ENCODE peak calls at places on chromosomes 11 and 22, in six cellular contexts. One of them, this sample, is unnamed.

GRCh38 chr11:75450826-75451783 is 18.1 kb upstream of the KLHL35 start:
- DNase-seq in stimulated activated CD4-positive, alpha-beta T cell treated with anti-CD3 and anti-CD28 coated beads, Interleukin-15, amount 100 ng/mL, for 1 hour: no peak
- DNase-seq in LoVo: no peak
- DNase-seq in epithelial cell of esophagus: no peak
- DNase-seq in activated T-cell treated with anti-CD3 and anti-CD28 coated beads, Interleukin-2, amount 50 U/mL, for 4 hours: peak
- DNase-seq in iPS-NIHi11: peak
- DNase-seq in this sample: no peak

GRCh38 chr11:16361108-16361869 is 4.9 kb upstream of the SOX6 start:
- DNase-seq in stimulated activated CD4-positive, alpha-beta T cell treated with anti-CD3 and anti-CD28 coated beads, Interleukin-15, amount 100 ng/mL, for 1 hour: no peak
- DNase-seq in LoVo: no peak
- DNase-seq in epithelial cell of esophagus: no peak
- DNase-seq in activated T-cell treated with anti-CD3 and anti-CD28 coated beads, Interleukin-2, amount 50 U/mL, for 4 hours: no peak
- DNase-seq in iPS-NIHi11: peak
- DNase-seq in this sample: no peak

GRCh38 chr11:112630496-112630895 is 330.7 kb upstream of the NCAM1 start:
- DNase-seq in stimulated activated CD4-positive, alpha-beta T cell treated with anti-CD3 and anti-CD28 coated beads, Interleukin-15, amount 100 ng/mL, for 1 hour: no peak
- DNase-seq in LoVo: no peak
- DNase-seq in epithelial cell of esophagus: no peak
- DNase-seq in activated T-cell treated with anti-CD3 and anti-CD28 coated beads, Interleukin-2, amount 50 U/mL, for 4 hours: no peak
- DNase-seq in iPS-NIHi11: no peak
- DNase-seq in this sample: no peak

GRCh38 chr22:33271390-33272161 is 213.4 kb upstream of the SYN3 start:
- DNase-seq in stimulated activated CD4-positive, alpha-beta T cell treated with anti-CD3 and anti-CD28 coated beads, Interleukin-15, amount 100 ng/mL, for 1 hour: no peak
- DNase-seq in LoVo: no peak
- DNase-seq in epithelial cell of esophagus: no peak
- DNase-seq in activated T-cell treated with anti-CD3 and anti-CD28 coated beads, Interleukin-2, amount 50 U/mL, for 4 hours: no peak
- DNase-seq in iPS-NIHi11: no peak
- DNase-seq in this sample: no peak

GRCh38 chr11:12818333-12819015 is 144.3 kb downstream of the TEAD1 start:
- DNase-seq in stimulated activated CD4-positive, alpha-beta T cell treated with anti-CD3 and anti-CD28 coated beads, Interleukin-15, amount 100 ng/mL, for 1 hour: no peak
- DNase-seq in LoVo: no peak
- DNase-seq in epithelial cell of esophagus: peak
- DNase-seq in activated T-cell treated with anti-CD3 and anti-CD28 coated beads, Interleukin-2, amount 50 U/mL, for 4 hours: no peak
- DNase-seq in iPS-NIHi11: no peak
- DNase-seq in this sample: no peak

GRCh38 chr11:75508051-75508561 is 17.6 kb downstream of the GDPD5 start:
- DNase-seq in stimulated activated CD4-positive, alpha-beta T cell treated with anti-CD3 and anti-CD28 coated beads, Interleukin-15, amount 100 ng/mL, for 1 hour: peak
- DNase-seq in LoVo: no peak
- DNase-seq in epithelial cell of esophagus: no peak
- DNase-seq in activated T-cell treated with anti-CD3 and anti-CD28 coated beads, Interleukin-2, amount 50 U/mL, for 4 hours: peak
- DNase-seq in iPS-NIHi11: no peak
- DNase-seq in this sample: no peak

GRCh38 chr22:20130319-20130718 is 1.3 kb upstream of the ZDHHC8 start:
- DNase-seq in stimulated activated CD4-positive, alpha-beta T cell treated with anti-CD3 and anti-CD28 coated beads, Interleukin-15, amount 100 ng/mL, for 1 hour: no peak
- DNase-seq in LoVo: no peak
- DNase-seq in epithelial cell of esophagus: peak
- DNase-seq in activated T-cell treated with anti-CD3 and anti-CD28 coated beads, Interleukin-2, amount 50 U/mL, for 4 hours: no peak
- DNase-seq in iPS-NIHi11: no peak
- DNase-seq in this sample: no peak

GRCh38 chr11:131969261-131969660 is 598.8 kb downstream of the NTM start:
- DNase-seq in stimulated activated CD4-positive, alpha-beta T cell treated with anti-CD3 and anti-CD28 coated beads, Interleukin-15, amount 100 ng/mL, for 1 hour: no peak
- DNase-seq in LoVo: no peak
- DNase-seq in epithelial cell of esophagus: no peak
- DNase-seq in activated T-cell treated with anti-CD3 and anti-CD28 coated beads, Interleukin-2, amount 50 U/mL, for 4 hours: no peak
- DNase-seq in iPS-NIHi11: no peak
- DNase-seq in this sample: no peak

GRCh38 chr11:48064306-48064705 is 83.9 kb downstream of the PTPRJ start:
- DNase-seq in stimulated activated CD4-positive, alpha-beta T cell treated with anti-CD3 and anti-CD28 coated beads, Interleukin-15, amount 100 ng/mL, for 1 hour: no peak
- DNase-seq in LoVo: no peak
- DNase-seq in epithelial cell of esophagus: no peak
- DNase-seq in activated T-cell treated with anti-CD3 and anti-CD28 coated beads, Interleukin-2, amount 50 U/mL, for 4 hours: no peak
- DNase-seq in iPS-NIHi11: no peak
- DNase-seq in this sample: no peak

GRCh38 chr11:47413908-47414684 is 5.7 kb downstream of the SLC39A13 start:
- DNase-seq in stimulated activated CD4-positive, alpha-beta T cell treated with anti-CD3 and anti-CD28 coated beads, Interleukin-15, amount 100 ng/mL, for 1 hour: no peak
- DNase-seq in LoVo: no peak
- DNase-seq in epithelial cell of esophagus: no peak
- DNase-seq in activated T-cell treated with anti-CD3 and anti-CD28 coated beads, Interleukin-2, amount 50 U/mL, for 4 hours: no peak
- DNase-seq in iPS-NIHi11: no peak
- DNase-seq in this sample: no peak

GRCh38 chr11:15943418-15944197 is 412.7 kb downstream of the SOX6 start:
- DNase-seq in stimulated activated CD4-positive, alpha-beta T cell treated with anti-CD3 and anti-CD28 coated beads, Interleukin-15, amount 100 ng/mL, for 1 hour: no peak
- DNase-seq in LoVo: no peak
- DNase-seq in epithelial cell of esophagus: no peak
- DNase-seq in activated T-cell treated with anti-CD3 and anti-CD28 coated beads, Interleukin-2, amount 50 U/mL, for 4 hours: no peak
- DNase-seq in iPS-NIHi11: no peak
- DNase-seq in this sample: no peak

GRCh38 chr11:74179234-74180126 is 8.4 kb downstream of the PPME1 start:
- DNase-seq in stimulated activated CD4-positive, alpha-beta T cell treated with anti-CD3 and anti-CD28 coated beads, Interleukin-15, amount 100 ng/mL, for 1 hour: no peak
- DNase-seq in LoVo: no peak
- DNase-seq in epithelial cell of esophagus: peak
- DNase-seq in activated T-cell treated with anti-CD3 and anti-CD28 coated beads, Interleukin-2, amount 50 U/mL, for 4 hours: no peak
- DNase-seq in iPS-NIHi11: no peak
- DNase-seq in this sample: no peak

GRCh38 chr22:44269117-44269498 is 43.6 kb downstream of the SHISAL1 start:
- DNase-seq in stimulated activated CD4-positive, alpha-beta T cell treated with anti-CD3 and anti-CD28 coated beads, Interleukin-15, amount 100 ng/mL, for 1 hour: no peak
- DNase-seq in LoVo: no peak
- DNase-seq in epithelial cell of esophagus: no peak
- DNase-seq in activated T-cell treated with anti-CD3 and anti-CD28 coated beads, Interleukin-2, amount 50 U/mL, for 4 hours: no peak
- DNase-seq in iPS-NIHi11: no peak
- DNase-seq in this sample: no peak

GRCh38 chr11:116263770-116264169 is 509.0 kb downstream of the BUD13 start:
- DNase-seq in stimulated activated CD4-positive, alpha-beta T cell treated with anti-CD3 and anti-CD28 coated beads, Interleukin-15, amount 100 ng/mL, for 1 hour: no peak
- DNase-seq in LoVo: no peak
- DNase-seq in epithelial cell of esophagus: no peak
- DNase-seq in activated T-cell treated with anti-CD3 and anti-CD28 coated beads, Interleukin-2, amount 50 U/mL, for 4 hours: no peak
- DNase-seq in iPS-NIHi11: peak
- DNase-seq in this sample: no peak

GRCh38 chr11:18106688-18107087 is 806 bp upstream of the SAAL1 start:
- DNase-seq in stimulated activated CD4-positive, alpha-beta T cell treated with anti-CD3 and anti-CD28 coated beads, Interleukin-15, amount 100 ng/mL, for 1 hour: no peak
- DNase-seq in LoVo: no peak
- DNase-seq in epithelial cell of esophagus: peak
- DNase-seq in activated T-cell treated with anti-CD3 and anti-CD28 coated beads, Interleukin-2, amount 50 U/mL, for 4 hours: no peak
- DNase-seq in iPS-NIHi11: no peak
- DNase-seq in this sample: peak

GRCh38 chr11:111604392-111605009 is 2.3 kb downstream of the SIK2 start:
- DNase-seq in stimulated activated CD4-positive, alpha-beta T cell treated with anti-CD3 and anti-CD28 coated beads, Interleukin-15, amount 100 ng/mL, for 1 hour: no peak
- DNase-seq in LoVo: peak
- DNase-seq in epithelial cell of esophagus: peak
- DNase-seq in activated T-cell treated with anti-CD3 and anti-CD28 coated beads, Interleukin-2, amount 50 U/mL, for 4 hours: no peak
- DNase-seq in iPS-NIHi11: peak
- DNase-seq in this sample: no peak

GRCh38 chr11:25214535-25215176 is 717.8 kb downstream of the LUZP2 start:
- DNase-seq in stimulated activated CD4-positive, alpha-beta T cell treated with anti-CD3 and anti-CD28 coated beads, Interleukin-15, amount 100 ng/mL, for 1 hour: no peak
- DNase-seq in LoVo: no peak
- DNase-seq in epithelial cell of esophagus: no peak
- DNase-seq in activated T-cell treated with anti-CD3 and anti-CD28 coated beads, Interleukin-2, amount 50 U/mL, for 4 hours: no peak
- DNase-seq in iPS-NIHi11: no peak
- DNase-seq in this sample: no peak

GRCh38 chr11:77038029-77038824 is 4.0 kb downstream of the B3GNT6 start:
- DNase-seq in stimulated activated CD4-positive, alpha-beta T cell treated with anti-CD3 and anti-CD28 coated beads, Interleukin-15, amount 100 ng/mL, for 1 hour: no peak
- DNase-seq in LoVo: no peak
- DNase-seq in epithelial cell of esophagus: no peak
- DNase-seq in activated T-cell treated with anti-CD3 and anti-CD28 coated beads, Interleukin-2, amount 50 U/mL, for 4 hours: no peak
- DNase-seq in iPS-NIHi11: no peak
- DNase-seq in this sample: no peak

GRCh38 chr22:35854334-35854733 is 136.7 kb downstream of the APOL5 start:
- DNase-seq in stimulated activated CD4-positive, alpha-beta T cell treated with anti-CD3 and anti-CD28 coated beads, Interleukin-15, amount 100 ng/mL, for 1 hour: no peak
- DNase-seq in LoVo: no peak
- DNase-seq in epithelial cell of esophagus: no peak
- DNase-seq in activated T-cell treated with anti-CD3 and anti-CD28 coated beads, Interleukin-2, amount 50 U/mL, for 4 hours: no peak
- DNase-seq in iPS-NIHi11: no peak
- DNase-seq in this sample: no peak

GRCh38 chr11:117547188-117547831 is 219.7 kb downstream of the CEP164 start:
- DNase-seq in stimulated activated CD4-positive, alpha-beta T cell treated with anti-CD3 and anti-CD28 coated beads, Interleukin-15, amount 100 ng/mL, for 1 hour: no peak
- DNase-seq in LoVo: no peak
- DNase-seq in epithelial cell of esophagus: no peak
- DNase-seq in activated T-cell treated with anti-CD3 and anti-CD28 coated beads, Interleukin-2, amount 50 U/mL, for 4 hours: no peak
- DNase-seq in iPS-NIHi11: peak
- DNase-seq in this sample: no peak

GRCh38 chr11:116962108-116962507 is 124.7 kb upstream of the APOA1 start:
- DNase-seq in stimulated activated CD4-positive, alpha-beta T cell treated with anti-CD3 and anti-CD28 coated beads, Interleukin-15, amount 100 ng/mL, for 1 hour: no peak
- DNase-seq in LoVo: no peak
- DNase-seq in epithelial cell of esophagus: no peak
- DNase-seq in activated T-cell treated with anti-CD3 and anti-CD28 coated beads, Interleukin-2, amount 50 U/mL, for 4 hours: no peak
- DNase-seq in iPS-NIHi11: no peak
- DNase-seq in this sample: no peak

GRCh38 chr11:121452609-121453150 is at the start of gene SORL1-AS1:
- DNase-seq in stimulated activated CD4-positive, alpha-beta T cell treated with anti-CD3 and anti-CD28 coated beads, Interleukin-15, amount 100 ng/mL, for 1 hour: no peak
- DNase-seq in LoVo: peak
- DNase-seq in epithelial cell of esophagus: peak
- DNase-seq in activated T-cell treated with anti-CD3 and anti-CD28 coated beads, Interleukin-2, amount 50 U/mL, for 4 hours: peak
- DNase-seq in iPS-NIHi11: no peak
- DNase-seq in this sample: no peak

GRCh38 chr11:62004473-62004872 is 37.0 kb upstream of the FTH1 start:
- DNase-seq in stimulated activated CD4-positive, alpha-beta T cell treated with anti-CD3 and anti-CD28 coated beads, Interleukin-15, amount 100 ng/mL, for 1 hour: no peak
- DNase-seq in LoVo: no peak
- DNase-seq in epithelial cell of esophagus: no peak
- DNase-seq in activated T-cell treated with anti-CD3 and anti-CD28 coated beads, Interleukin-2, amount 50 U/mL, for 4 hours: no peak
- DNase-seq in iPS-NIHi11: no peak
- DNase-seq in this sample: peak

GRCh38 chr11:125925247-125925740 is 20.6 kb upstream of the VSIG10L2 start:
- DNase-seq in stimulated activated CD4-positive, alpha-beta T cell treated with anti-CD3 and anti-CD28 coated beads, Interleukin-15, amount 100 ng/mL, for 1 hour: no peak
- DNase-seq in LoVo: no peak
- DNase-seq in epithelial cell of esophagus: no peak
- DNase-seq in activated T-cell treated with anti-CD3 and anti-CD28 coated beads, Interleukin-2, amount 50 U/mL, for 4 hours: no peak
- DNase-seq in iPS-NIHi11: no peak
- DNase-seq in this sample: no peak

GRCh38 chr11:57475671-57476222 is 15.4 kb downstream of the RTN4RL2 start:
- DNase-seq in stimulated activated CD4-positive, alpha-beta T cell treated with anti-CD3 and anti-CD28 coated beads, Interleukin-15, amount 100 ng/mL, for 1 hour: no peak
- DNase-seq in LoVo: no peak
- DNase-seq in epithelial cell of esophagus: no peak
- DNase-seq in activated T-cell treated with anti-CD3 and anti-CD28 coated beads, Interleukin-2, amount 50 U/mL, for 4 hours: no peak
- DNase-seq in iPS-NIHi11: no peak
- DNase-seq in this sample: no peak

GRCh38 chr11:61281581-61282250 is 13.4 kb downstream of the VWCE start:
- DNase-seq in stimulated activated CD4-positive, alpha-beta T cell treated with anti-CD3 and anti-CD28 coated beads, Interleukin-15, amount 100 ng/mL, for 1 hour: no peak
- DNase-seq in LoVo: peak
- DNase-seq in epithelial cell of esophagus: peak
- DNase-seq in activated T-cell treated with anti-CD3 and anti-CD28 coated beads, Interleukin-2, amount 50 U/mL, for 4 hours: no peak
- DNase-seq in iPS-NIHi11: peak
- DNase-seq in this sample: no peak

GRCh38 chr22:46935506-46936377 is 173.3 kb downstream of the TBC1D22A start:
- DNase-seq in stimulated activated CD4-positive, alpha-beta T cell treated with anti-CD3 and anti-CD28 coated beads, Interleukin-15, amount 100 ng/mL, for 1 hour: no peak
- DNase-seq in LoVo: peak
- DNase-seq in epithelial cell of esophagus: peak
- DNase-seq in activated T-cell treated with anti-CD3 and anti-CD28 coated beads, Interleukin-2, amount 50 U/mL, for 4 hours: no peak
- DNase-seq in iPS-NIHi11: no peak
- DNase-seq in this sample: no peak

GRCh38 chr11:116225784-116226410 is 546.9 kb downstream of the BUD13 start:
- DNase-seq in stimulated activated CD4-positive, alpha-beta T cell treated with anti-CD3 and anti-CD28 coated beads, Interleukin-15, amount 100 ng/mL, for 1 hour: no peak
- DNase-seq in LoVo: no peak
- DNase-seq in epithelial cell of esophagus: no peak
- DNase-seq in activated T-cell treated with anti-CD3 and anti-CD28 coated beads, Interleukin-2, amount 50 U/mL, for 4 hours: no peak
- DNase-seq in iPS-NIHi11: no peak
- DNase-seq in this sample: no peak

GRCh38 chr22:38725900-38726655 is 20.3 kb downstream of the GTPBP1 start:
- DNase-seq in stimulated activated CD4-positive, alpha-beta T cell treated with anti-CD3 and anti-CD28 coated beads, Interleukin-15, amount 100 ng/mL, for 1 hour: no peak
- DNase-seq in LoVo: no peak
- DNase-seq in epithelial cell of esophagus: no peak
- DNase-seq in activated T-cell treated with anti-CD3 and anti-CD28 coated beads, Interleukin-2, amount 50 U/mL, for 4 hours: no peak
- DNase-seq in iPS-NIHi11: no peak
- DNase-seq in this sample: no peak

GRCh38 chr11:80637011-80637410 is 1196.2 kb upstream of the TENM4 start:
- DNase-seq in stimulated activated CD4-positive, alpha-beta T cell treated with anti-CD3 and anti-CD28 coated beads, Interleukin-15, amount 100 ng/mL, for 1 hour: no peak
- DNase-seq in LoVo: no peak
- DNase-seq in epithelial cell of esophagus: no peak
- DNase-seq in activated T-cell treated with anti-CD3 and anti-CD28 coated beads, Interleukin-2, amount 50 U/mL, for 4 hours: no peak
- DNase-seq in iPS-NIHi11: no peak
- DNase-seq in this sample: no peak

GRCh38 chr22:29117799-29118477 is 45.1 kb downstream of the KREMEN1 start:
- DNase-seq in stimulated activated CD4-positive, alpha-beta T cell treated with anti-CD3 and anti-CD28 coated beads, Interleukin-15, amount 100 ng/mL, for 1 hour: no peak
- DNase-seq in LoVo: no peak
- DNase-seq in epithelial cell of esophagus: peak
- DNase-seq in activated T-cell treated with anti-CD3 and anti-CD28 coated beads, Interleukin-2, amount 50 U/mL, for 4 hours: no peak
- DNase-seq in iPS-NIHi11: no peak
- DNase-seq in this sample: no peak

GRCh38 chr22:26952654-26953379 is 295.4 kb downstream of the MIAT start:
- DNase-seq in stimulated activated CD4-positive, alpha-beta T cell treated with anti-CD3 and anti-CD28 coated beads, Interleukin-15, amount 100 ng/mL, for 1 hour: no peak
- DNase-seq in LoVo: no peak
- DNase-seq in epithelial cell of esophagus: no peak
- DNase-seq in activated T-cell treated with anti-CD3 and anti-CD28 coated beads, Interleukin-2, amount 50 U/mL, for 4 hours: no peak
- DNase-seq in iPS-NIHi11: peak
- DNase-seq in this sample: no peak

This sample was measured in HFF-Myc.